ENCODE peak calls at places on chromosomes 12 and 14, in six cellular contexts. Q is left ventricle myocardium inferior, S is mammary epithelial cell, J is right lobe of liver, X is sigmoid colon, D is tibial nerve. W is an unnamed sample. For H3K27me3, the result is how much of the 10 kb centered on the place peaks cover.

GRCh38 chr14:55131782-55132181 is 2.7 kb downstream of the LGALS3 start:
- DNase-seq in Q (no peak), S (no peak), J (no peak), X (no peak), D (no peak), W (no peak)

GRCh38 chr12:124203176-124203575 is 91.7 kb upstream of the RFLNA start:
- DNase-seq in Q (no peak), S (no peak), J (no peak), X (no peak), D (no peak), W (no peak)

GRCh38 chr12:27179399-27180214 is 64.5 kb upstream of the STK38L start:
- DNase-seq in Q (no peak), S (peak), J (no peak), X (no peak), D (peak), W (no peak)

GRCh38 chr12:79098530-79098929 is 234.0 kb downstream of the SYT1 start:
- DNase-seq in Q (no peak), S (no peak), J (no peak), X (no peak), D (no peak), W (no peak)

GRCh38 chr12:91974541-91974940 is 171.1 kb downstream of the BTG1 start:
- DNase-seq in Q (no peak), S (no peak), J (no peak), X (no peak), D (no peak), W (no peak)

GRCh38 chr12:120199595-120200306 is 1.2 kb downstream of the RPLP0 start:
- DNase-seq in Q (no peak), S (peak), J (no peak), X (peak), D (peak), W (no peak)

GRCh38 chr14:65479386-65479785 is 66.9 kb downstream of the FUT8 start:
- DNase-seq in Q (no peak), S (no peak), J (no peak), X (no peak), D (no peak), W (no peak)

GRCh38 chr12:111766608-111767361 is at the start of gene ALDH2:
- DNase-seq in Q (peak), S (no peak), J (peak), X (peak), D (peak), W (peak)

GRCh38 chr14:69132513-69133181 is 20.3 kb downstream of the DCAF5 start:
- DNase-seq in Q (no peak), S (no peak), J (no peak), X (no peak), D (no peak), W (no peak)

GRCh38 chr12:102673606-102674005 is 193.2 kb upstream of the IGF1 start:
- DNase-seq in Q (no peak), S (no peak), J (no peak), X (no peak), D (no peak), W (no peak)

GRCh38 chr12:80175307-80175930 is 76.1 kb downstream of the OTOGL start:
- DNase-seq in Q (no peak), S (peak), J (no peak), X (no peak), D (no peak), W (no peak)

GRCh38 chr12:95919110-95919509 is 23.3 kb downstream of the CCDC38 start:
- DNase-seq in Q (no peak), S (no peak), J (no peak), X (no peak), D (no peak), W (no peak)
- TF ChIP-seq CTCF in Q (no peak), S (no peak), J (no peak), X (no peak), D (no peak), W (no peak)

GRCh38 chr12:57725851-57726150 is 12.7 kb downstream of the AGAP2 start:
- DNase-seq in Q (no peak), S (no peak), J (no peak), X (no peak), D (no peak), W (no peak)

GRCh38 chr12:57727758-57728395 is 10.7 kb downstream of the AGAP2 start:
- DNase-seq in Q (no peak), S (no peak), J (peak), X (no peak), D (no peak), W (no peak)

GRCh38 chr12:57726884-57727757 is 11.4 kb downstream of the AGAP2 start:
- DNase-seq in Q (peak), S (no peak), J (peak), X (no peak), D (no peak), W (peak)

GRCh38 chr12:57724936-57725740 is 13.4 kb downstream of the AGAP2 start:
- DNase-seq in Q (no peak), S (no peak), J (peak), X (no peak), D (no peak), W (no peak)

DNA sequence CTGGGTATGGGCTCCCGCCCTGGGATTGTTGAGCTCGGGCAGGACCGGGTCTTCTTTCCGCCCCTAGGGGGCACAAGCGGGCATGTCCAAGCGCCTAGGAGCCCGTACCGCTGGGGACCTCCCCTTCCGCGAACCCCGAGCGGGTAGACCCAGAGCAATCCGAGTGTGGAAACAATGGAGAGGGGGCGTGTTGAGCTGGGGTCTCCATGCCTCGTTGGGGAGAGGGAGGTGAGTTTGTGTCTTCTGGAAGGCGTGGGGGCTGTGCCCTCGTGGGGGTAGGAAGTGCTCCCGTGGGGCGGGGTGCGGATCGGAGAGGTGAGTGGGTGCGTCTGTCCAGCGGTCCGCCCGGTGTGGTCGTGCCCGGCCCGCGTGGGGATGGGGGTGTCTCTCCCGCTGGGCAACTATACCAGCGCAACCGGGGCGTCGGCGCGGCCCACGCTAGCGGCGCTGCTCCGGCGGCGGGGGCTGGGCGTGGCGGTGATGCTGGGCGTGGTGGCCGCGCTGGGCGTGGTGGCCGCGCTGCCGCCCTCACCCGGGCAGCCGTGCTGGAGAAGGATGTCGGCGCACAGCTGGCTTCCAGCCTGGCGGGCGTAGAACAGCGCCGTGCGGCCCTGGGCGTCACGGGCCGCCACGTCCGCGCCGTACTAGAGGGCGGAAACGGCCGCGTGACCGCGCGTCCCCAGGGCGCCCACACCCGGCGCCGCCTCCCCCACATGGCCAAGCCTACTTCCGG is 12.2 kb downstream of the AGAP2 start:
- DNase-seq in Q (peak), S (peak), J (peak), X (peak), D (no peak), W (peak)
- H3K4me3 ChIP-seq in Q (peak), S (peak), J (peak), X (peak), D (peak), W (peak)

GRCh38 chr12:63151061-63151897 is at the start of gene AVPR1A:
- DNase-seq in Q (peak), S (no peak), J (peak), X (no peak), D (no peak), W (peak)
- H3K27me3 ChIP-seq in Q (half or more), S (half or more), J (under half), X (half or more), D (under half), W (under half)

GRCh38 chr12:126051611-126052107 is 986.4 kb downstream of the AACS start:
- DNase-seq in Q (no peak), S (peak), J (no peak), X (no peak), D (no peak), W (no peak)
- TF ChIP-seq CTCF in Q (no peak), S (peak), J (no peak), X (no peak), D (no peak), W (no peak)